ENCODE peak calls at places on chromosomes 3 and 15, in seven cellular contexts. C, G, D, E, L, W and J are unnamed samples.
A peak's percentile ranks its signal among the peaks of the same experiment; 100 is the strongest.

GRCh38 chr3:177579419-177579818 is 382.1 kb upstream of the TBL1XR1 start:
- DNase-seq in L (no peak), E (peak; percentile 27), W (no peak), C (no peak), G (no peak), D (no peak), J (no peak)

GRCh38 chr15:22979699-22980188 is 424 bp downstream of the CYFIP1 start:
- DNase-seq in L (no peak), W (peak; percentile 68), C (peak; percentile 49), D (no peak), G (peak; percentile 26), E (no peak), J (no peak)

GRCh38 chr3:162547321-162547720 is 1050.7 kb downstream of the OTOL1 start:
- DNase-seq in E (no peak), D (no peak), L (no peak), C (no peak), W (no peak), G (no peak), J (no peak)

GRCh38 chr3:72855001-72855400 is 6.8 kb upstream of the SHQ1 start:
- DNase-seq in L (no peak), W (no peak), G (no peak), E (no peak), C (no peak), D (no peak), J (no peak)

GRCh38 chr15:29616512-29616911 is 205.8 kb downstream of the TJP1 start:
- DNase-seq in D (no peak), W (no peak), E (peak; percentile 26), L (no peak), G (no peak), C (no peak), J (no peak)

GRCh38 chr15:85733415-85733814 is 61.3 kb downstream of the KLHL25 start:
- DNase-seq in E (no peak), W (no peak), D (no peak), C (no peak), G (no peak), L (no peak), J (no peak)

GRCh38 chr15:96583671-96584070 is 253.2 kb downstream of the NR2F2 start:
- DNase-seq in E (peak; percentile 6), D (no peak), W (no peak), C (no peak), L (peak; percentile 28), G (no peak), J (no peak)

GRCh38 chr15:72074335-72075060 is 43.5 kb downstream of the MYO9A start:
- DNase-seq in D (no peak), W (no peak), G (no peak), L (no peak), E (no peak), C (no peak), J (no peak)

GRCh38 chr15:35696767-35697231 is 150.8 kb upstream of the DPH6 start:
- DNase-seq in E (peak; percentile 94), L (no peak), G (no peak), D (no peak), W (no peak), C (peak; percentile 71), J (no peak)

GRCh38 chr3:127717357-127718243 is 44.8 kb downstream of the ABTB1 start:
- DNase-seq in W (peak; percentile 34), C (no peak), L (no peak), G (no peak), D (no peak), E (no peak), J (no peak)

GRCh38 chr3:177137774-177138705 is 59.2 kb downstream of the TBL1XR1 start:
- DNase-seq in W (no peak), C (no peak), E (no peak), L (no peak), D (no peak), G (no peak), J (no peak)

GRCh38 chr3:14289590-14290453 is 111.2 kb downstream of the LSM3 start:
- DNase-seq in D (no peak), C (peak; percentile 82), E (peak; percentile 89), W (no peak), L (no peak), G (no peak), J (no peak)

GRCh38 chr3:66675383-66675782 is 174.6 kb upstream of the LRIG1 start:
- DNase-seq in D (no peak), G (no peak), E (peak; percentile 76), W (no peak), C (no peak), L (no peak), J (no peak)

GRCh38 chr3:102089904-102090492 is 240.7 kb downstream of the NFKBIZ start:
- DNase-seq in E (peak; percentile 81), W (no peak), L (no peak), G (no peak), D (no peak), C (peak; percentile 77), J (no peak)

GRCh38 chr3:10555263-10555662 is 49.9 kb upstream of the ATP2B2 start:
- DNase-seq in L (no peak), D (no peak), G (no peak), C (no peak), W (peak; percentile 25), E (no peak), J (no peak)

GRCh38 chr3:111799951-111800350 is 59.1 kb upstream of the PHLDB2 start:
- DNase-seq in G (no peak), D (no peak), W (no peak), C (no peak), E (no peak), L (no peak), J (no peak)

GRCh38 chr3:17932372-17932771 is 189.9 kb upstream of the TBC1D5 start:
- DNase-seq in C (no peak), L (no peak), W (no peak), E (no peak), D (no peak), G (no peak), J (no peak)

DNA sequence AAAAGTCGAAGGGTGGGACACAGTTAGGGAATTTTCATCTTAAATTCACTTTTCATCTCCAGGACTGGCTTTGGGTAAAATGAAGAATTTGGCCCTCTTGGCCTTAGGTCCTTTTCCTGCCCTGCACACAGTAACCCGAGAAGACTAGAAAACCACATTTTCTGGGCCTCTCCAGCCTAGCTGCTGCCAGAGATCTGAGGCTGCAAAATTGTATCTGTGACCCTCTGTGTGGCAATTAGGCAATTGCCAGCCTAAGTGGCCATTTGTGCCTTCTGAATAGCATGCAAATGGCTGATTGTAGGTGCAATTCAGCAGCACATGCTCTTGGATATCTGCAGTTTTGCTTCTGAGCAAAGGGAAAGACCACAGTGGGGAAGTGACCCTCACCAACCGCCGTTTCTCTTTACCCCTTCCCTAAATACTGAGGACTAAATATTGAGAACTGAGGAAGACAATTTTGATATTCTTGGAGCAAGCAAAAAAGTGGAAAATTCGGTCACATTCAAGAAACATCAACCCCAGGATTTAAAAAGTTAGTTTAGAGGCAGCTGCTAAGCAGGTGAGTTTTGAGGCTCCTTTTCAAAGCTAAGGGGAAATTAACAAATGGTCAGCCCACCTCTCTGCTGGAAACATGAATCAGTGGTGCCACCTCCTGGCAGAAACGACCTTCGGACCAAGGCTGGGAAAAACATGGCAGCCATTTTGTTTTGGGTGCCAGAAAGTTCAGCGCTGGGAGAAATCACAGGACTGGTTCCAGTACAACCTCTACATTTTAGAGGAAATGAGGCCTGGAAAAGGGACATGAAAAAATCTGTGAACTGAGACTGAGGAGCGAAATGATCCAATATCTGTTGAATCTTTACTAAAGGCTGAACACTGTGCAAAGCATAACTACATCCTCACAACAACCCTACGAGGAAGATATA is 56.6 kb upstream of the PRTG start:
- DNase-seq in L (peak; percentile 27), C (peak; percentile 78), E (peak; percentile 73), W (no peak), G (no peak), D (peak; percentile 19), J (no peak)
- TF ChIP-seq CTCF in L (no peak), C (peak; percentile 83), E (peak; percentile 76), W (no peak), G (no peak), D (peak; percentile 57), J (peak; percentile 55)

GRCh38 chr3:19226516-19226915 is 78.2 kb downstream of the KCNH8 start:
- DNase-seq in W (no peak), G (no peak), L (no peak), C (no peak), E (no peak), D (no peak), J (no peak)

GRCh38 chr3:19215427-19215826 is 67.1 kb downstream of the KCNH8 start:
- DNase-seq in E (no peak), G (no peak), W (no peak), C (no peak), L (no peak), D (no peak), J (no peak)

GRCh38 chr3:19216669-19217337 is 68.5 kb downstream of the KCNH8 start:
- DNase-seq in W (no peak), E (no peak), G (no peak), L (peak; percentile 81), C (no peak), D (peak; percentile 19), J (peak; percentile 62)

GRCh38 chr3:19221081-19221480 is 72.8 kb downstream of the KCNH8 start:
- DNase-seq in D (no peak), W (no peak), G (no peak), E (no peak), L (no peak), C (peak; percentile 23), J (no peak)
- TF ChIP-seq CTCF in D (no peak), W (no peak), G (no peak), E (no peak), L (no peak), C (no peak), J (no peak)

GRCh38 chr3:62667714-62668113 is 207.5 kb downstream of the CADPS start:
- DNase-seq in C (no peak), D (no peak), G (no peak), L (no peak), W (no peak), E (no peak), J (no peak)
- TF ChIP-seq CTCF in C (no peak), D (no peak), G (no peak), L (no peak), W (no peak), E (no peak), J (no peak)

GRCh38 chr3:194640829-194641228 is 7.6 kb upstream of the TMEM44 start:
- DNase-seq in W (no peak), G (no peak), D (no peak), L (no peak), E (peak; percentile 60), C (no peak), J (no peak)
- TF ChIP-seq CTCF in W (no peak), G (no peak), D (no peak), L (no peak), E (peak; percentile 38), C (no peak), J (no peak)

GRCh38 chr3:100492059-100492809 is at the start of gene TMEM45A:
- DNase-seq in E (peak; percentile 96), W (peak; percentile 96), L (peak; percentile 97), D (peak; percentile 97), C (peak; percentile 97), G (peak; percentile 64), J (peak; percentile 98)
- TF ChIP-seq CTCF in E (no peak), W (no peak), L (no peak), D (no peak), C (no peak), G (no peak), J (no peak)

DNA sequence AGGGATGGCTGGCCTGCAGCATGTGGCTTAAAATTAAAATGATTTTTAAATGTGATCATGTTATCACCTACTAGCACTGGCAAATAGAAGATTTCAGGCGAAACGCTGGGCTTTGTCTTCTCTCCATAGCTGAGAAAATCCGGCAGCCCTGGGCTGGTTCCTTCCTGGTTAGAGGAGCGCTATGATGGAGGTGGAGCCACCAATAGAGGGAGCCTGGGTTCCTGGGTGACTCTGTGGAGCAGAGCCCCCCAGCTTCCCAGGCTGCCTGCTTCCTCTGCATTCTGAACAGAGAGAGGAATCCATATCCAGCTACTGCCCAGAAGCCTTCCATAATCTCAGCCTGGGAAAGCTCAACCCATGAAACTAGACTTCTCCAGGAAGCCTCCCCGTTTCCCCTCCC is 32.6 kb upstream of the IQSEC1 start:
- DNase-seq in W (peak; percentile 11), D (peak; percentile 4), C (no peak), E (no peak), L (no peak), G (no peak), J (no peak)
- TF ChIP-seq CTCF in W (no peak), D (no peak), C (no peak), E (no peak), L (no peak), G (no peak), J (no peak)